ENCODE peak calls at places on chromosomes 1 and 21, in six cellular contexts. D is hepatocyte, W is OCI-LY7, I is PC-3, Z is SK-N-SH, T is neural progenitor cell. Y is an unnamed sample. For H3K9me3, the result is how much of the 10 kb centered on the place peaks cover.

GRCh38 chr1:200233393-200233792 is 176.4 kb downstream of the ZNF281 start:
- DNase-seq in T (no peak), D (no peak), W (no peak), I (peak), Z (no peak), Y (peak)

GRCh38 chr1:20634594-20635084 is 1.4 kb downstream of the PINK1 start:
- DNase-seq in Z (peak), D (peak), W (no peak), T (peak), I (peak), Y (peak)

GRCh38 chr1:224662870-224663269 is 46.8 kb downstream of the CNIH3 start:
- DNase-seq in D (no peak), T (no peak), I (no peak), Z (no peak), W (no peak), Y (no peak)

GRCh38 chr1:47181095-47181954 is 8.5 kb downstream of the PDZK1IP1 start:
- DNase-seq in T (no peak), I (no peak), W (no peak), D (no peak), Z (peak), Y (no peak)

GRCh38 chr1:54220004-54220811 is 20.2 kb downstream of the MRPL37 start:
- DNase-seq in D (peak), W (no peak), Z (no peak), I (no peak), T (no peak), Y (peak)

GRCh38 chr1:19738106-19738505 is 61.6 kb downstream of the TMCO4 start:
- DNase-seq in Z (no peak), T (no peak), W (no peak), D (no peak), I (peak), Y (no peak)

GRCh38 chr1:24707659-24708058 is 37.6 kb upstream of the CLIC4 start:
- DNase-seq in I (peak), W (no peak), Z (no peak), T (no peak), D (no peak), Y (peak)

GRCh38 chr1:9079980-9080703 is 10.7 kb upstream of the SLC2A5 start:
- DNase-seq in I (no peak), Z (no peak), D (no peak), W (peak), T (no peak), Y (no peak)

GRCh38 chr1:153697873-153698647 is 19.6 kb downstream of the NPR1 start:
- DNase-seq in D (no peak), T (no peak), Z (peak), I (no peak), W (no peak), Y (peak)

GRCh38 chr1:89762431-89762800 is 58.4 kb upstream of the LRRC8D start:
- DNase-seq in Z (no peak), W (no peak), T (no peak), I (peak), D (no peak), Y (no peak)

GRCh38 chr1:109923131-109923945 is 12.7 kb downstream of the CSF1 start:
- DNase-seq in W (peak), Z (peak), T (peak), I (no peak), D (no peak), Y (peak)

GRCh38 chr1:112410704-112411103 is 14.7 kb downstream of the CTTNBP2NL start:
- DNase-seq in T (no peak), I (no peak), D (no peak), W (no peak), Z (no peak), Y (no peak)

GRCh38 chr1:10781137-10781536 is 15.3 kb downstream of the CASZ1 start:
- DNase-seq in W (no peak), Z (no peak), D (no peak), T (no peak), I (no peak), Y (no peak)

GRCh38 chr1:223726380-223727001 is 14.2 kb downstream of the CAPN2 start:
- DNase-seq in W (no peak), Z (peak), I (peak), D (peak), T (peak), Y (peak)

GRCh38 chr1:19014765-19015164 is 58.3 kb upstream of the IFFO2 start:
- DNase-seq in D (no peak), T (no peak), I (no peak), W (no peak), Z (no peak), Y (no peak)

GRCh38 chr1:55702064-55702463 is 486.9 kb upstream of the USP24 start:
- DNase-seq in T (no peak), I (peak), Z (peak), W (peak), D (peak), Y (peak)

GRCh38 chr1:174118726-174119125 is 40.6 kb upstream of the RABGAP1L start:
- DNase-seq in I (no peak), W (no peak), T (no peak), D (no peak), Z (no peak), Y (no peak)

GRCh38 chr1:227805606-227806197 is 9.8 kb upstream of the PRSS38 start:
- DNase-seq in W (no peak), T (no peak), Z (no peak), D (no peak), I (peak), Y (peak)

GRCh38 chr1:1167416-1168155 is 6.1 kb upstream of the TTLL10 start:
- DNase-seq in D (no peak), Z (no peak), I (no peak), T (no peak), W (no peak), Y (no peak)

GRCh38 chr1:1222575-1223225 is 8.7 kb upstream of the TNFRSF4 start:
- DNase-seq in Z (no peak), T (no peak), W (no peak), I (no peak), D (no peak), Y (no peak)

GRCh38 chr1:186620526-186620925 is 59.7 kb downstream of the PTGS2 start:
- DNase-seq in D (no peak), I (no peak), W (no peak), Z (no peak), T (no peak), Y (no peak)

GRCh38 chr1:118461154-118461553 is 276.1 kb upstream of the SPAG17 start:
- DNase-seq in W (no peak), I (no peak), T (peak), Z (no peak), D (no peak), Y (no peak)

GRCh38 chr1:15355968-15356621 is 53.6 kb upstream of the EFHD2 start:
- DNase-seq in W (no peak), Z (no peak), D (peak), I (peak), T (no peak), Y (peak)

GRCh38 chr1:196088551-196088950 is 519.7 kb downstream of the KCNT2 start:
- DNase-seq in W (no peak), T (no peak), Z (no peak), D (no peak), I (no peak), Y (no peak)

GRCh38 chr1:204278254-204278653 is 64.5 kb upstream of the GOLT1A start:
- DNase-seq in D (no peak), W (no peak), I (no peak), Z (no peak), T (no peak), Y (no peak)

GRCh38 chr21:43274946-43275310 is 106.1 kb downstream of the CRYAA start:
- DNase-seq in W (no peak), T (no peak), Z (peak), D (no peak), I (no peak), Y (no peak)

GRCh38 chr21:15365751-15366392 is 301.1 kb upstream of the NRIP1 start:
- DNase-seq in I (peak), Z (no peak), T (no peak), D (peak), W (no peak), Y (no peak)

GRCh38 chr1:239804265-239804664 is 287.4 kb upstream of the FMN2 start:
- DNase-seq in D (no peak), I (no peak), T (no peak), W (no peak), Z (no peak), Y (no peak)

GRCh38 chr1:239805042-239805441 is 286.6 kb upstream of the FMN2 start:
- DNase-seq in Z (no peak), T (no peak), D (no peak), W (no peak), I (no peak), Y (no peak)

GRCh38 chr1:239805888-239806772 is 285.6 kb upstream of the FMN2 start:
- DNase-seq in T (no peak), I (no peak), W (no peak), D (no peak), Z (peak), Y (no peak)

GRCh38 chr1:239803666-239804228 is 287.9 kb upstream of the FMN2 start:
- DNase-seq in Z (no peak), D (no peak), I (no peak), W (no peak), T (no peak), Y (no peak)

DNA sequence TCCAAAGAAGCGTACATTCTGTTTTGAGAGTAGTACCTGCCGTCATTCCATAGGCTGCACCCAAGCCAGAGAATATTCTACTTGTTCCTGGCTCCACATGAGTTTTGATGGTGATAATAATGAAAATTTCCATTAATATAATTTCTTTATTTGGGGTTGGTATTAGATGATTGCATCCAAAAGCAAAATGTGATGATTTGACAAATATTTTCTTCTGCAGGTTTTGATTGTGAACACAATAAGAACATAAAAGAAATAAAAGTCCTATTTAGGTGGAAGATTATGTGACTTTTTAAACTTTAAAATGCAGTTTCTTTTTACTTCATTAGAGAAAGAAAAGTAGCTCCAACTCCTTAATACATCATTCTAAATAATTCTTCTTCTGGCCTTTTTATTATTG is 284.8 kb upstream of the FMN2 start:
- DNase-seq in W (no peak), Z (no peak), D (no peak), I (no peak), T (no peak), Y (no peak)
- H2AFZ ChIP-seq in W (no peak), Z (no peak), D (no peak), I (no peak), T (no peak), Y (no peak)

GRCh38 chr1:163257763-163258162 is 55.0 kb upstream of the RGS5 start:
- DNase-seq in I (no peak), T (no peak), W (no peak), D (no peak), Z (no peak), Y (no peak)
- H3K9me3 ChIP-seq in I (under half), T (under half), W (under half), D (under half), Z (under half), Y (under half)

GRCh38 chr1:226735576-226735975 is 3.5 kb downstream of the ITPKB start:
- DNase-seq in Z (no peak), D (no peak), I (no peak), W (no peak), T (no peak), Y (no peak)
- TF ChIP-seq EZH2phosphoT487 in Z (no peak), D (no peak), I (no peak), W (no peak), T (no peak), Y (no peak)

GRCh38 chr1:160846281-160846680 is 16.4 kb downstream of the CD244 start:
- DNase-seq in W (no peak), T (no peak), I (no peak), Z (no peak), D (no peak), Y (no peak)
- H2AFZ ChIP-seq in W (no peak), T (no peak), I (no peak), Z (no peak), D (no peak), Y (no peak)